ENCODE peak calls at places on chromosomes 1 and 21, in seven cellular contexts. P is AG10803; I is neural progenitor cell; V is fibroblast of lung; Z is stimulated activated CD4-positive, alpha-beta T cell treated with anti-CD3 and anti-CD28 coated beads, Interleukin-1b, Interleukin-23, amount 100 ng/mL, for 4 hours; S is AG08395; H is mammary epithelial cell. T is an unnamed sample.

GRCh38 chr1:92968138-92969032 is 7.1 kb upstream of the DIPK1A start:
- DNase-seq in P (no peak), I (peak; percentile 18), V (no peak), Z (no peak), S (peak; percentile 28), H (peak; percentile 27), T (no peak)

GRCh38 chr1:82161651-82162238 is 361.0 kb downstream of the ADGRL2 start:
- DNase-seq in P (no peak), I (no peak), V (peak; percentile 55), Z (no peak), S (peak; percentile 6), H (no peak), T (no peak)

GRCh38 chr1:156104861-156105546 is 9.5 kb upstream of the LMNA start:
- DNase-seq in P (peak; percentile 91), I (no peak), V (no peak), Z (no peak), S (peak; percentile 70), H (no peak), T (no peak)

GRCh38 chr1:152170287-152170933 is 11.4 kb upstream of the RPTN start:
- DNase-seq in P (no peak), I (no peak), V (no peak), Z (no peak), S (no peak), H (no peak), T (no peak)

GRCh38 chr21:29181799-29182470 is 51.5 kb downstream of the MAP3K7CL start:
- DNase-seq in P (peak; percentile 89), I (no peak), V (peak; percentile 95), Z (no peak), S (peak; percentile 78), H (peak; percentile 64), T (no peak)

GRCh38 chr1:157725214-157725577 is 24.6 kb upstream of the FCRL3 start:
- DNase-seq in P (no peak), I (no peak), V (no peak), Z (no peak), S (no peak), H (no peak), T (no peak)

GRCh38 chr1:19384113-19384512 is 72.0 kb downstream of the SLC66A1 start:
- DNase-seq in P (no peak), I (no peak), V (peak; percentile 41), Z (no peak), S (no peak), H (no peak), T (peak; percentile 53)

GRCh38 chr1:116868386-116868785 is 41.3 kb upstream of the PTGFRN start:
- DNase-seq in P (no peak), I (no peak), V (peak; percentile 57), Z (no peak), S (no peak), H (no peak), T (no peak)

GRCh38 chr1:119554188-119554587 is 47.2 kb downstream of the HSD3B1 start:
- DNase-seq in P (peak; percentile 66), I (no peak), V (peak; percentile 98), Z (no peak), S (peak; percentile 39), H (peak; percentile 74), T (no peak)

GRCh38 chr1:62117416-62117815 is 77.2 kb upstream of the L1TD1 start:
- DNase-seq in P (peak; percentile 56), I (no peak), V (no peak), Z (no peak), S (no peak), H (no peak), T (no peak)